ENCODE peak calls at places on chromosomes 5 and 9, in nine cellular contexts. Z is cardiac muscle cell, D is left ventricle myocardium inferior, F is psoas muscle, O is Panc1, C is mammary epithelial cell, A is PC-3, G is adrenal gland, N is sigmoid colon. K is an unnamed sample. For H3K4me1, the result is how much of the 10 kb centered on the place peaks cover.

GRCh38 chr5:32542216-32543059 is 42.9 kb upstream of the SUB1 start:
- DNase-seq in Z (no peak), D (no peak), F (no peak), O (no peak), C (no peak), A (peak), G (no peak), N (no peak), K (no peak)

GRCh38 chr9:99040911-99041582 is 63.9 kb upstream of the TGFBR1 start:
- DNase-seq in Z (no peak), D (no peak), F (no peak), O (no peak), C (peak), A (peak), G (peak), N (no peak), K (peak)

GRCh38 chr5:134113572-134113907 is 941 bp upstream of the TCF7 start:
- DNase-seq in Z (no peak), D (no peak), F (no peak), O (no peak), C (no peak), A (no peak), G (no peak), N (no peak), K (no peak)

GRCh38 chr5:147642666-147643065 is 132.8 kb upstream of the DPYSL3 start:
- DNase-seq in Z (no peak), D (no peak), F (no peak), O (no peak), C (peak), A (peak), G (no peak), N (no peak), K (no peak)

GRCh38 chr5:82622205-82622604 is 344.1 kb upstream of the RPS23 start:
- DNase-seq in Z (no peak), D (no peak), F (no peak), O (no peak), C (no peak), A (no peak), G (no peak), N (no peak), K (no peak)

GRCh38 chr9:88437210-88438146 is 49.2 kb downstream of the SPIN1 start:
- DNase-seq in Z (no peak), D (no peak), F (no peak), O (no peak), C (no peak), A (no peak), G (no peak), N (no peak), K (no peak)

GRCh38 chr5:65696892-65697291 is 25.0 kb downstream of the SGTB start:
- DNase-seq in Z (no peak), D (no peak), F (no peak), O (no peak), C (no peak), A (no peak), G (no peak), N (no peak), K (peak)

GRCh38 chr9:17065062-17065461 is 69.8 kb upstream of the CNTLN start:
- DNase-seq in Z (no peak), D (no peak), F (no peak), O (no peak), C (no peak), A (peak), G (no peak), N (no peak), K (no peak)

GRCh38 chr5:68848086-68848485 is 245.7 kb upstream of the SLC30A5 start:
- DNase-seq in Z (no peak), D (no peak), F (no peak), O (no peak), C (peak), A (peak), G (no peak), N (no peak), K (peak)

GRCh38 chr5:32325067-32325466 is 12.3 kb upstream of the MTMR12 start:
- DNase-seq in Z (no peak), D (no peak), F (no peak), O (no peak), C (peak), A (no peak), G (no peak), N (no peak), K (peak)

GRCh38 chr5:88480766-88481499 is 212.3 kb upstream of the TMEM161B start:
- DNase-seq in Z (no peak), D (no peak), F (no peak), O (no peak), C (no peak), A (no peak), G (no peak), N (no peak), K (peak)
- H3K4me1 ChIP-seq in Z (under half), D (under half), F (under half), O (under half), C (under half), A (under half), G (under half), N (under half), K (under half)

GRCh38 chr5:36726317-36726716 is 119.9 kb downstream of the SLC1A3 start:
- DNase-seq in Z (no peak), D (no peak), F (no peak), O (no peak), C (no peak), A (no peak), G (no peak), N (no peak), K (no peak)

GRCh38 chr5:36724429-36725332 is 118.3 kb downstream of the SLC1A3 start:
- DNase-seq in Z (no peak), D (peak), F (peak), O (no peak), C (no peak), A (peak), G (peak), N (no peak), K (no peak)

GRCh38 chr5:36722913-36723312 is 116.5 kb downstream of the SLC1A3 start:
- DNase-seq in Z (no peak), D (no peak), F (no peak), O (no peak), C (no peak), A (peak), G (no peak), N (no peak), K (no peak)

GRCh38 chr5:36721664-36722063 is 115.3 kb downstream of the SLC1A3 start:
- DNase-seq in Z (no peak), D (no peak), F (no peak), O (no peak), C (no peak), A (no peak), G (no peak), N (no peak), K (no peak)

GRCh38 chr5:36723921-36724320 is 117.5 kb downstream of the SLC1A3 start:
- DNase-seq in Z (no peak), D (no peak), F (no peak), O (no peak), C (no peak), A (no peak), G (no peak), N (no peak), K (no peak)
- H3K4me1 ChIP-seq in Z (under half), D (under half), F (under half), O (under half), C (under half), A (under half), G (under half), N (under half), K (under half)

GRCh38 chr5:157478726-157479125 is 18.7 kb downstream of the NIPAL4 start:
- DNase-seq in Z (no peak), D (no peak), F (no peak), O (no peak), C (no peak), A (peak), G (no peak), N (peak), K (no peak)
- H3K4me1 ChIP-seq in Z (under half), D (under half), F (under half), O (under half), C (under half), A (under half), G (under half), N (under half), K (under half)

DNA sequence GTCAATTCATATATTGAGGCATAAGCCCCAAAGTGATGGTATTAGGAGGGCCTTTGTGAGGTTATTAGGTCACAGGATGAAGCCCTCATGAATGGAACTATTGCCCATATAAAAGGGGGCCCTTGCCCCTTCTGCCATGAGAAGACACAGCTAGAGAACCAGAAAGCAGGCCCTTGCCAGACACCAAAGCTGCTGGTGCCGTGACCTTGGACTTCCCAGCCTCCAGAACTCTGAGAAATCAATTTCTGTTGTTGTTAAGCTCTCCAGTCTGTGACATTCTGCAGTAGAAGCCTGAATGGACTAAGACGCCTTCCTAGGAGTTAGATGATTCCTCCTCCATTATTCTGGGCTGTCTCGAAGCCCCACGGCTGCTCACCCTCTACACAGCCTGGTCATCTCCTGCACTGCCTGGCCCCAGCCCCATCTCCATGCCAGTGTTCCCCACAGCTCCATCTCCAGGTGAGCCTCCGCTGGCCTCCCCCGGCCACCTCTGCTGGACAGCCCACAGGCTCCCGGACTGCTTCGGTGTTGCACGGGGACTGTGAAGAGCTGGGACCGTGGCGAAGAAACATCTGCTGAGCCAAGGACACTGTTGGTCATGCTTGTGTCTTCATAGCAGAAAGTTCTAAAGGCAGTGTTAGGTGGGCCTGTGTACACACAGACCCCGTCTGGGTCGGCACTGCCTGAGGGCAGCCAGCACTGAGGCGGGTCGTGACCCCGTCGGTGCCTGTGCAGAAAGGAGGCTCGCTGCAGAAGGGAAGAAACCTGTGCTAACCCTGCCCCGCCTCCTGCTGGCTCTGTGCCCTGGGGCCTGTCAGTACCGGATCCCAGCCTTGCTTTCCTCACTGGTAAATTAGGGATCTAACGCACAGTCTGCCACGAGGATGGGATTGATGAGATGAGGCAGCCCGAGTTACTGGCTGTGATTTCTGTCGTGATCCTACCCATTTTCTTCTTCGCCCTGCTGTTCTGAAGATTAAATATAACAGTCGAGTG is 55.1 kb upstream of the CNOT6 start:
- DNase-seq in Z (no peak), D (no peak), F (no peak), O (no peak), C (no peak), A (no peak), G (no peak), N (no peak), K (no peak)
- H3K4me1 ChIP-seq in Z (under half), D (under half), F (under half), O (under half), C (under half), A (under half), G (under half), N (under half), K (under half)

GRCh38 chr5:58933891-58934628 is 351.2 kb downstream of the RAB3C start:
- DNase-seq in Z (no peak), D (no peak), F (no peak), O (no peak), C (peak), A (no peak), G (no peak), N (no peak), K (no peak)

GRCh38 chr5:58934629-58935097 is 351.8 kb downstream of the RAB3C start:
- DNase-seq in Z (no peak), D (no peak), F (no peak), O (no peak), C (no peak), A (no peak), G (no peak), N (no peak), K (no peak)

GRCh38 chr5:58938568-58939424 is 355.9 kb downstream of the RAB3C start:
- DNase-seq in Z (no peak), D (no peak), F (no peak), O (no peak), C (no peak), A (no peak), G (no peak), N (no peak), K (no peak)

GRCh38 chr5:58939664-58940063 is 356.8 kb downstream of the RAB3C start:
- DNase-seq in Z (no peak), D (no peak), F (no peak), O (no peak), C (no peak), A (no peak), G (no peak), N (no peak), K (no peak)

GRCh38 chr5:58937031-58937681 is 354.3 kb downstream of the RAB3C start:
- DNase-seq in Z (no peak), D (no peak), F (no peak), O (no peak), C (no peak), A (no peak), G (no peak), N (no peak), K (no peak)
- H3K4me1 ChIP-seq in Z (under half), D (under half), F (under half), O (under half), C (under half), A (under half), G (under half), N (under half), K (under half)

GRCh38 chr9:115107701-115108100 is 10.3 kb downstream of the TNC start:
- DNase-seq in Z (no peak), D (no peak), F (no peak), O (no peak), C (no peak), A (peak), G (no peak), N (no peak), K (no peak)
- H3K4me1 ChIP-seq in Z (under half), D (under half), F (under half), O (under half), C (under half), A (half or more), G (under half), N (half or more), K (half or more)

GRCh38 chr9:134937566-134938345 is 20.0 kb upstream of the FCN1 start:
- DNase-seq in Z (no peak), D (no peak), F (no peak), O (no peak), C (no peak), A (no peak), G (no peak), N (no peak), K (no peak)
- H3K4me1 ChIP-seq in Z (under half), D (under half), F (under half), O (under half), C (under half), A (under half), G (under half), N (under half), K (under half)

DNA sequence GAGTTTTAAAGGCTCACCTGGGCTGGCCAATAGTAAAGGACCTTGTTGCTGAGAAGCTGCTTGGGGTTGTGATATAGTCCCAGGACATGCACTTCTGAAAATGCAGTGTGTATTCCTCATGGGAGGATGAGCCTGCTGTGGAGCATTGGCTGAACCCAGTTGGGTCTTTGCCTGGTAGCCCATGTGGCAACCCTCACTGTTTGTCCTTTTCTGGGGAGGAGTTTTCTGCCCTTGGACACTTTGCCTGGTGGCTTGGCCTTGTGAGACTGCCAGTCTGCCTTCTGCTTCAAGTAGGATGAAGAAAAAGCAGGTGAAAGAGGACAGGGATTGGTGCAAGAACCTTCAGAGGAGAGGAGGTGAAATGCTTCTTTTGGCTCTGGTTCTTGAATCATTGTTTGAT is 4.0 kb downstream of the TENT4A start:
- DNase-seq in Z (no peak), D (no peak), F (no peak), O (no peak), C (no peak), A (no peak), G (no peak), N (no peak), K (no peak)
- H3K4me1 ChIP-seq in Z (under half), D (half or more), F (half or more), O (under half), C (under half), A (under half), G (half or more), N (half or more), K (half or more)